ENCODE peak calls at places on chromosome 10, in nine cellular contexts. One of them, this sample, is unnamed.

GRCh38 chr10:118865998-118866778 is 111.4 kb upstream of the CACUL1 start:
- DNase-seq in foreskin keratinocyte: no peak
- DNase-seq in heart right ventricle: no peak
- DNase-seq in neural progenitor cell: no peak
- DNase-seq in IMR-90: no peak
- DNase-seq in neural crest cell: no peak
- DNase-seq in progenitor cell of endocrine pancreas: no peak
- DNase-seq in lung: no peak
- DNase-seq in RWPE1: no peak
- DNase-seq in this sample: no peak

GRCh38 chr10:86349474-86349873 is 17.1 kb downstream of the GRID1 start:
- DNase-seq in progenitor cell of endocrine pancreas: peak
- DNase-seq in lung: no peak
- DNase-seq in foreskin keratinocyte: no peak
- DNase-seq in neural crest cell: peak
- DNase-seq in neural progenitor cell: peak
- DNase-seq in RWPE1: no peak
- DNase-seq in heart right ventricle: no peak
- DNase-seq in IMR-90: no peak
- DNase-seq in this sample: no peak

GRCh38 chr10:104330168-104331117 is 7.8 kb downstream of the ITPRIP start:
- DNase-seq in heart right ventricle: no peak
- DNase-seq in RWPE1: peak
- DNase-seq in foreskin keratinocyte: peak
- DNase-seq in lung: no peak
- DNase-seq in neural crest cell: no peak
- DNase-seq in progenitor cell of endocrine pancreas: no peak
- DNase-seq in neural progenitor cell: no peak
- DNase-seq in IMR-90: peak
- DNase-seq in this sample: no peak

GRCh38 chr10:99834410-99834809 is 52.0 kb downstream of the ABCC2 start:
- DNase-seq in heart right ventricle: no peak
- DNase-seq in progenitor cell of endocrine pancreas: no peak
- DNase-seq in lung: no peak
- DNase-seq in neural crest cell: no peak
- DNase-seq in neural progenitor cell: no peak
- DNase-seq in foreskin keratinocyte: peak
- DNase-seq in RWPE1: peak
- DNase-seq in IMR-90: peak
- DNase-seq in this sample: no peak

GRCh38 chr10:101602767-101603398 is 14.8 kb downstream of the DPCD start:
- DNase-seq in progenitor cell of endocrine pancreas: peak
- DNase-seq in heart right ventricle: peak
- DNase-seq in IMR-90: peak
- DNase-seq in neural crest cell: peak
- DNase-seq in neural progenitor cell: peak
- DNase-seq in lung: peak
- DNase-seq in foreskin keratinocyte: peak
- DNase-seq in RWPE1: peak
- DNase-seq in this sample: peak

GRCh38 chr10:113239569-113239968 is 289.5 kb downstream of the TCF7L2 start:
- DNase-seq in neural crest cell: no peak
- DNase-seq in heart right ventricle: no peak
- DNase-seq in progenitor cell of endocrine pancreas: no peak
- DNase-seq in neural progenitor cell: no peak
- DNase-seq in RWPE1: no peak
- DNase-seq in lung: no peak
- DNase-seq in IMR-90: no peak
- DNase-seq in foreskin keratinocyte: no peak
- DNase-seq in this sample: no peak

GRCh38 chr10:121754667-121755066 is 156.4 kb upstream of the FGFR2 start:
- DNase-seq in foreskin keratinocyte: no peak
- DNase-seq in heart right ventricle: no peak
- DNase-seq in lung: no peak
- DNase-seq in neural progenitor cell: no peak
- DNase-seq in IMR-90: no peak
- DNase-seq in neural crest cell: no peak
- DNase-seq in progenitor cell of endocrine pancreas: no peak
- DNase-seq in RWPE1: no peak
- DNase-seq in this sample: no peak

GRCh38 chr10:94992811-94993210 is 54.4 kb downstream of the CYP2C9 start:
- DNase-seq in RWPE1: no peak
- DNase-seq in lung: no peak
- DNase-seq in progenitor cell of endocrine pancreas: no peak
- DNase-seq in neural crest cell: no peak
- DNase-seq in neural progenitor cell: peak
- DNase-seq in heart right ventricle: no peak
- DNase-seq in foreskin keratinocyte: no peak
- DNase-seq in IMR-90: no peak
- DNase-seq in this sample: no peak

GRCh38 chr10:4196948-4197390 is 412.0 kb upstream of the KLF6 start:
- DNase-seq in IMR-90: peak
- DNase-seq in foreskin keratinocyte: no peak
- DNase-seq in neural progenitor cell: no peak
- DNase-seq in progenitor cell of endocrine pancreas: no peak
- DNase-seq in RWPE1: no peak
- DNase-seq in heart right ventricle: no peak
- DNase-seq in neural crest cell: no peak
- DNase-seq in lung: no peak
- DNase-seq in this sample: no peak

GRCh38 chr10:47450442-47450841 is 33.5 kb downstream of the ANXA8 start:
- DNase-seq in heart right ventricle: no peak
- DNase-seq in neural progenitor cell: no peak
- DNase-seq in lung: no peak
- DNase-seq in foreskin keratinocyte: no peak
- DNase-seq in RWPE1: no peak
- DNase-seq in neural crest cell: no peak
- DNase-seq in IMR-90: no peak
- DNase-seq in progenitor cell of endocrine pancreas: no peak
- DNase-seq in this sample: no peak

GRCh38 chr10:86798636-86799035 is 42.2 kb downstream of the BMPR1A start:
- DNase-seq in progenitor cell of endocrine pancreas: no peak
- DNase-seq in neural crest cell: no peak
- DNase-seq in neural progenitor cell: no peak
- DNase-seq in foreskin keratinocyte: no peak
- DNase-seq in lung: no peak
- DNase-seq in heart right ventricle: no peak
- DNase-seq in IMR-90: peak
- DNase-seq in RWPE1: no peak
- DNase-seq in this sample: no peak

GRCh38 chr10:97106207-97106606 is 79.6 kb downstream of the SLIT1 start:
- DNase-seq in heart right ventricle: no peak
- DNase-seq in foreskin keratinocyte: no peak
- DNase-seq in RWPE1: no peak
- DNase-seq in neural crest cell: no peak
- DNase-seq in IMR-90: no peak
- DNase-seq in lung: no peak
- DNase-seq in neural progenitor cell: no peak
- DNase-seq in progenitor cell of endocrine pancreas: no peak
- DNase-seq in this sample: no peak

GRCh38 chr10:113104071-113104470 is 154.0 kb downstream of the TCF7L2 start:
- DNase-seq in IMR-90: no peak
- DNase-seq in RWPE1: no peak
- DNase-seq in neural progenitor cell: no peak
- DNase-seq in foreskin keratinocyte: no peak
- DNase-seq in lung: no peak
- DNase-seq in progenitor cell of endocrine pancreas: no peak
- DNase-seq in neural crest cell: no peak
- DNase-seq in heart right ventricle: no peak
- DNase-seq in this sample: no peak

GRCh38 chr10:64062793-64063192 is 541.6 kb downstream of the REEP3 start:
- DNase-seq in RWPE1: no peak
- DNase-seq in lung: no peak
- DNase-seq in foreskin keratinocyte: no peak
- DNase-seq in neural progenitor cell: no peak
- DNase-seq in neural crest cell: no peak
- DNase-seq in IMR-90: no peak
- DNase-seq in heart right ventricle: no peak
- DNase-seq in progenitor cell of endocrine pancreas: no peak
- DNase-seq in this sample: no peak

DNA sequence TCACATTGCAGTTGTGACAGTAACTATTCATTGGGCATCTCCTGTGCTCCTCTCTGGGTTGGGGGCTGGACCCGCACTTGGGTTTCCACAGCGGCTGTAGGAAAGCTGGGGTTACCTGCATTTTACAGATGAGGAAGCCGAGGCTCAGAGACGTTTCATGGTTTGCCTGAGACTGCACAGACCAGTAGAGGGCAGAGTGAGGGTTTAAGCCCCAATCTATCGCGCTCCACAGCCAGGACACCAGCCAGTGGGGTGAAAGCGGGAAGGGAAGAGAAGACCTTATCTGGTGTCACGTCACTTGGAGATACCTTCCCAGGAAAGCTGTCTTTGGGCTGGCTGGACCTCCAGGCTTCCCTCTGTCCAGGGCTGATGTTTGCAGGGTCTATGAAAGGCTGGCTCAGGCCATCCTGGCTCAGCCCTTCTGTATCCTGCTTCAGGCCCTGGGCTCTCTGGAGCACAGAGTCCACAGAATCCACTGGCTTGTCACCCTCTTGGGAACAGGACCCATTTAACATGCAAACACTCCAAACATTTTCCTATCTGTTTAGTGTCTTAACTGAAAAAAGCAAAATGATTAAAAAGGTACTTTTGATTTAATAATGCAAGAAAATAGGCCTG is 167.7 kb downstream of the EMX2 start:
- DNase-seq in neural crest cell: no peak
- DNase-seq in progenitor cell of endocrine pancreas: no peak
- DNase-seq in lung: no peak
- DNase-seq in RWPE1: no peak
- DNase-seq in IMR-90: no peak
- DNase-seq in neural progenitor cell: no peak
- DNase-seq in heart right ventricle: no peak
- DNase-seq in foreskin keratinocyte: no peak
- DNase-seq in this sample: no peak
- TF ChIP-seq CTCF in neural crest cell: no peak
- TF ChIP-seq CTCF in progenitor cell of endocrine pancreas: no peak
- TF ChIP-seq CTCF in lung: no peak
- TF ChIP-seq CTCF in RWPE1: no peak
- TF ChIP-seq CTCF in IMR-90: no peak
- TF ChIP-seq CTCF in neural progenitor cell: peak
- TF ChIP-seq CTCF in heart right ventricle: no peak
- TF ChIP-seq CTCF in foreskin keratinocyte: peak
- TF ChIP-seq CTCF in this sample: peak

GRCh38 chr10:131419797-131420196 is 108.3 kb upstream of the TCERG1L start:
- DNase-seq in neural progenitor cell: no peak
- DNase-seq in RWPE1: no peak
- DNase-seq in neural crest cell: no peak
- DNase-seq in heart right ventricle: no peak
- DNase-seq in progenitor cell of endocrine pancreas: no peak
- DNase-seq in lung: no peak
- DNase-seq in IMR-90: no peak
- DNase-seq in foreskin keratinocyte: no peak
- DNase-seq in this sample: no peak

GRCh38 chr10:131422731-131423130 is 111.2 kb upstream of the TCERG1L start:
- DNase-seq in IMR-90: no peak
- DNase-seq in foreskin keratinocyte: no peak
- DNase-seq in progenitor cell of endocrine pancreas: no peak
- DNase-seq in lung: no peak
- DNase-seq in RWPE1: no peak
- DNase-seq in neural crest cell: no peak
- DNase-seq in heart right ventricle: no peak
- DNase-seq in neural progenitor cell: no peak
- DNase-seq in this sample: no peak

GRCh38 chr10:131421381-131421780 is 109.9 kb upstream of the TCERG1L start:
- DNase-seq in progenitor cell of endocrine pancreas: no peak
- DNase-seq in IMR-90: no peak
- DNase-seq in heart right ventricle: no peak
- DNase-seq in RWPE1: no peak
- DNase-seq in lung: no peak
- DNase-seq in neural crest cell: no peak
- DNase-seq in foreskin keratinocyte: no peak
- DNase-seq in neural progenitor cell: no peak
- DNase-seq in this sample: no peak

GRCh38 chr10:131420867-131421266 is 109.3 kb upstream of the TCERG1L start:
- DNase-seq in neural crest cell: no peak
- DNase-seq in lung: no peak
- DNase-seq in foreskin keratinocyte: no peak
- DNase-seq in heart right ventricle: no peak
- DNase-seq in RWPE1: no peak
- DNase-seq in IMR-90: no peak
- DNase-seq in neural progenitor cell: no peak
- DNase-seq in progenitor cell of endocrine pancreas: no peak
- DNase-seq in this sample: no peak

DNA sequence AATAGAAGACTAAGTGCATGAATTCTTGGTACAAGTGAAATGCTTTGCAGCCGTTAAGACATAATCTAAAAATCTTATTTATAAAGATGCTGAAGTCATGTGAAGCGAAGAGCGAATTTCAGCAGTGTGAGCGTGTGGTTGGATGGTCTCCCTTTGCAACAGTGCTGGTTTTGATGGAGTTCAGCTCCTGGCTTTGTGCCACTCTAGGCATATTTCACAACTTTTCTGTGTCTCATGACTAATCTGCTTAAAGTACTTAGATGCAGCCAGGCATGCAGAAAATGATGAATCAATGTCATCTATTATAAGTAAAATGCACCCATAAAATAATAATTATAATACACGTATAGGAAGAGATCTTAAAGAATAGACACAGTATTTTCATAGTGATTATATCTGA is 107.2 kb upstream of the TCERG1L start:
- DNase-seq in neural crest cell: no peak
- DNase-seq in neural progenitor cell: no peak
- DNase-seq in lung: no peak
- DNase-seq in RWPE1: no peak
- DNase-seq in heart right ventricle: no peak
- DNase-seq in progenitor cell of endocrine pancreas: no peak
- DNase-seq in IMR-90: no peak
- DNase-seq in foreskin keratinocyte: no peak
- DNase-seq in this sample: no peak
- TF ChIP-seq CTCF in neural crest cell: no peak
- TF ChIP-seq CTCF in neural progenitor cell: no peak
- TF ChIP-seq CTCF in lung: no peak
- TF ChIP-seq CTCF in RWPE1: no peak
- TF ChIP-seq CTCF in heart right ventricle: no peak
- TF ChIP-seq CTCF in progenitor cell of endocrine pancreas: no peak
- TF ChIP-seq CTCF in IMR-90: no peak
- TF ChIP-seq CTCF in foreskin keratinocyte: no peak
- TF ChIP-seq CTCF in this sample: no peak

GRCh38 chr10:115171392-115171960 is 78.3 kb downstream of the ATRNL1 start:
- DNase-seq in progenitor cell of endocrine pancreas: no peak
- DNase-seq in lung: no peak
- DNase-seq in neural progenitor cell: peak
- DNase-seq in IMR-90: no peak
- DNase-seq in RWPE1: peak
- DNase-seq in heart right ventricle: no peak
- DNase-seq in neural crest cell: no peak
- DNase-seq in foreskin keratinocyte: no peak
- DNase-seq in this sample: no peak
- TF ChIP-seq CTCF in progenitor cell of endocrine pancreas: peak
- TF ChIP-seq CTCF in lung: no peak
- TF ChIP-seq CTCF in neural progenitor cell: peak
- TF ChIP-seq CTCF in IMR-90: peak
- TF ChIP-seq CTCF in RWPE1: peak
- TF ChIP-seq CTCF in heart right ventricle: peak
- TF ChIP-seq CTCF in neural crest cell: peak
- TF ChIP-seq CTCF in foreskin keratinocyte: peak
- TF ChIP-seq CTCF in this sample: peak

DNA sequence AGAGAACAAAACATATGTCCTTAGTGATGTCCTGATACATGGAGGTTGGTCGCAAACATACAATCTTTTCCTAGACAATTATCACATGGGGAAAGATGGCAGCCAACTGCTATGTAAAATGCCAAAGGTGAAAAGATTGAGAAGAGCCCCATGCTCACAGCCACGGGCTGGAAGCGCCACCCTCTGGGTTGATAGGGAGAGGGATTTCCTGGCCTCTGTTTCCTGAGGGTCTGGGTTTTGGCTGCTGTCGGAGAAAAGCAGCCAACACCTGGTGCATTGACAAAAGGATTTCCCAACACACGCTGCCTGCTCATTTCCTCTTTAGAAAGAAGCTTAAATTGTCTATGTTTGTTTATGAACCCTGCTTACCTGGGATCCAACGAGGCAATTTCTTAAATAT is 43.8 kb downstream of the ITIH5 start:
- DNase-seq in heart right ventricle: no peak
- DNase-seq in IMR-90: no peak
- DNase-seq in foreskin keratinocyte: no peak
- DNase-seq in neural crest cell: no peak
- DNase-seq in neural progenitor cell: peak
- DNase-seq in lung: no peak
- DNase-seq in RWPE1: no peak
- DNase-seq in progenitor cell of endocrine pancreas: no peak
- DNase-seq in this sample: no peak
- TF ChIP-seq CTCF in heart right ventricle: peak
- TF ChIP-seq CTCF in IMR-90: no peak
- TF ChIP-seq CTCF in foreskin keratinocyte: no peak
- TF ChIP-seq CTCF in neural crest cell: peak
- TF ChIP-seq CTCF in neural progenitor cell: peak
- TF ChIP-seq CTCF in lung: no peak
- TF ChIP-seq CTCF in RWPE1: no peak
- TF ChIP-seq CTCF in progenitor cell of endocrine pancreas: peak
- TF ChIP-seq CTCF in this sample: peak

This sample was measured in D721Med.